ENCODE peak calls at places on chromosomes 16 and 17, in seven cellular contexts. One of them, this sample, is unnamed.

GRCh38 chr17:39376434-39376833 is 25.0 kb downstream of the FBXL20 start:
- DNase-seq in activated T-helper 2 cell treated with anti-CD3 and anti-CD28 coated beads, Interferon-gamma antibody, Interleukin-2, Interleukin-4, amounts not matched to agents 10 μg/mL and 5 μg/mL and 100 μg/mL, durations not matched to agents 14 hours and 24 hours and 36 hours: no peak
- DNase-seq in HFF-Myc: no peak
- DNase-seq in brain microvascular endothelial cell: no peak
- DNase-seq in HTR-8/SVneo: no peak
- DNase-seq in AG04449: no peak
- DNase-seq in endothelial cell: no peak
- DNase-seq in this sample: no peak

GRCh38 chr16:27486760-27487159 is 63.0 kb downstream of the GTF3C1 start:
- DNase-seq in activated T-helper 2 cell treated with anti-CD3 and anti-CD28 coated beads, Interferon-gamma antibody, Interleukin-2, Interleukin-4, amounts not matched to agents 10 μg/mL and 5 μg/mL and 100 μg/mL, durations not matched to agents 14 hours and 24 hours and 36 hours: no peak
- DNase-seq in HFF-Myc: no peak
- DNase-seq in brain microvascular endothelial cell: no peak
- DNase-seq in HTR-8/SVneo: no peak
- DNase-seq in AG04449: no peak
- DNase-seq in endothelial cell: no peak
- DNase-seq in this sample: no peak

GRCh38 chr16:22181843-22182242 is 19.5 kb downstream of the SDR42E2 start:
- DNase-seq in activated T-helper 2 cell treated with anti-CD3 and anti-CD28 coated beads, Interferon-gamma antibody, Interleukin-2, Interleukin-4, amounts not matched to agents 10 μg/mL and 5 μg/mL and 100 μg/mL, durations not matched to agents 14 hours and 24 hours and 36 hours: no peak
- DNase-seq in HFF-Myc: no peak
- DNase-seq in brain microvascular endothelial cell: no peak
- DNase-seq in HTR-8/SVneo: no peak
- DNase-seq in AG04449: no peak
- DNase-seq in endothelial cell: no peak
- DNase-seq in this sample: no peak

GRCh38 chr17:55348749-55349354 is 72.8 kb downstream of the MMD start:
- DNase-seq in activated T-helper 2 cell treated with anti-CD3 and anti-CD28 coated beads, Interferon-gamma antibody, Interleukin-2, Interleukin-4, amounts not matched to agents 10 μg/mL and 5 μg/mL and 100 μg/mL, durations not matched to agents 14 hours and 24 hours and 36 hours: peak; percentile 28
- DNase-seq in HFF-Myc: no peak
- DNase-seq in brain microvascular endothelial cell: peak; percentile 38
- DNase-seq in HTR-8/SVneo: peak; percentile 49
- DNase-seq in AG04449: no peak
- DNase-seq in endothelial cell: peak; percentile 42
- DNase-seq in this sample: peak; percentile 56

GRCh38 chr16:12439443-12440232 is 364.0 kb downstream of the CPPED1 start:
- DNase-seq in activated T-helper 2 cell treated with anti-CD3 and anti-CD28 coated beads, Interferon-gamma antibody, Interleukin-2, Interleukin-4, amounts not matched to agents 10 μg/mL and 5 μg/mL and 100 μg/mL, durations not matched to agents 14 hours and 24 hours and 36 hours: no peak
- DNase-seq in HFF-Myc: no peak
- DNase-seq in brain microvascular endothelial cell: no peak
- DNase-seq in HTR-8/SVneo: no peak
- DNase-seq in AG04449: no peak
- DNase-seq in endothelial cell: no peak
- DNase-seq in this sample: peak; percentile 32

GRCh38 chr17:5118219-5118618 is 2.4 kb downstream of the USP6 start:
- DNase-seq in activated T-helper 2 cell treated with anti-CD3 and anti-CD28 coated beads, Interferon-gamma antibody, Interleukin-2, Interleukin-4, amounts not matched to agents 10 μg/mL and 5 μg/mL and 100 μg/mL, durations not matched to agents 14 hours and 24 hours and 36 hours: no peak
- DNase-seq in HFF-Myc: no peak
- DNase-seq in brain microvascular endothelial cell: no peak
- DNase-seq in HTR-8/SVneo: no peak
- DNase-seq in AG04449: no peak
- DNase-seq in endothelial cell: no peak
- DNase-seq in this sample: no peak

GRCh38 chr16:11535494-11535893 is 51.2 kb downstream of the LITAF start:
- DNase-seq in activated T-helper 2 cell treated with anti-CD3 and anti-CD28 coated beads, Interferon-gamma antibody, Interleukin-2, Interleukin-4, amounts not matched to agents 10 μg/mL and 5 μg/mL and 100 μg/mL, durations not matched to agents 14 hours and 24 hours and 36 hours: no peak
- DNase-seq in HFF-Myc: no peak
- DNase-seq in brain microvascular endothelial cell: no peak
- DNase-seq in HTR-8/SVneo: no peak
- DNase-seq in AG04449: no peak
- DNase-seq in endothelial cell: no peak
- DNase-seq in this sample: no peak

GRCh38 chr16:84964729-84965128 is 46.6 kb downstream of the ZDHHC7 start:
- DNase-seq in activated T-helper 2 cell treated with anti-CD3 and anti-CD28 coated beads, Interferon-gamma antibody, Interleukin-2, Interleukin-4, amounts not matched to agents 10 μg/mL and 5 μg/mL and 100 μg/mL, durations not matched to agents 14 hours and 24 hours and 36 hours: no peak
- DNase-seq in HFF-Myc: no peak
- DNase-seq in brain microvascular endothelial cell: no peak
- DNase-seq in HTR-8/SVneo: no peak
- DNase-seq in AG04449: no peak
- DNase-seq in endothelial cell: no peak
- DNase-seq in this sample: no peak

GRCh38 chr17:39709319-39709997 is 9.6 kb downstream of the ERBB2 start:
- DNase-seq in activated T-helper 2 cell treated with anti-CD3 and anti-CD28 coated beads, Interferon-gamma antibody, Interleukin-2, Interleukin-4, amounts not matched to agents 10 μg/mL and 5 μg/mL and 100 μg/mL, durations not matched to agents 14 hours and 24 hours and 36 hours: no peak
- DNase-seq in HFF-Myc: no peak
- DNase-seq in brain microvascular endothelial cell: no peak
- DNase-seq in HTR-8/SVneo: no peak
- DNase-seq in AG04449: no peak
- DNase-seq in endothelial cell: no peak
- DNase-seq in this sample: no peak

GRCh38 chr17:50721194-50722010 is 2.0 kb downstream of the LUC7L3 start:
- DNase-seq in activated T-helper 2 cell treated with anti-CD3 and anti-CD28 coated beads, Interferon-gamma antibody, Interleukin-2, Interleukin-4, amounts not matched to agents 10 μg/mL and 5 μg/mL and 100 μg/mL, durations not matched to agents 14 hours and 24 hours and 36 hours: no peak
- DNase-seq in HFF-Myc: no peak
- DNase-seq in brain microvascular endothelial cell: no peak
- DNase-seq in HTR-8/SVneo: no peak
- DNase-seq in AG04449: no peak
- DNase-seq in endothelial cell: no peak
- DNase-seq in this sample: peak; percentile 18

GRCh38 chr16:476039-476438 is 50.6 kb downstream of the RAB11FIP3 start:
- DNase-seq in activated T-helper 2 cell treated with anti-CD3 and anti-CD28 coated beads, Interferon-gamma antibody, Interleukin-2, Interleukin-4, amounts not matched to agents 10 μg/mL and 5 μg/mL and 100 μg/mL, durations not matched to agents 14 hours and 24 hours and 36 hours: no peak
- DNase-seq in HFF-Myc: no peak
- DNase-seq in brain microvascular endothelial cell: no peak
- DNase-seq in HTR-8/SVneo: no peak
- DNase-seq in AG04449: no peak
- DNase-seq in endothelial cell: no peak
- DNase-seq in this sample: peak; percentile 12

GRCh38 chr16:26667271-26667703 is 399.4 kb upstream of the C16orf82 start:
- DNase-seq in activated T-helper 2 cell treated with anti-CD3 and anti-CD28 coated beads, Interferon-gamma antibody, Interleukin-2, Interleukin-4, amounts not matched to agents 10 μg/mL and 5 μg/mL and 100 μg/mL, durations not matched to agents 14 hours and 24 hours and 36 hours: no peak
- DNase-seq in HFF-Myc: no peak
- DNase-seq in brain microvascular endothelial cell: no peak
- DNase-seq in HTR-8/SVneo: no peak
- DNase-seq in AG04449: no peak
- DNase-seq in endothelial cell: no peak
- DNase-seq in this sample: no peak

GRCh38 chr17:34716291-34716690 is 136.9 kb downstream of the TMEM132E start:
- DNase-seq in activated T-helper 2 cell treated with anti-CD3 and anti-CD28 coated beads, Interferon-gamma antibody, Interleukin-2, Interleukin-4, amounts not matched to agents 10 μg/mL and 5 μg/mL and 100 μg/mL, durations not matched to agents 14 hours and 24 hours and 36 hours: no peak
- DNase-seq in HFF-Myc: no peak
- DNase-seq in brain microvascular endothelial cell: no peak
- DNase-seq in HTR-8/SVneo: no peak
- DNase-seq in AG04449: no peak
- DNase-seq in endothelial cell: no peak
- DNase-seq in this sample: no peak

GRCh38 chr16:53713403-53714013 is 9.6 kb downstream of the FTO start:
- DNase-seq in activated T-helper 2 cell treated with anti-CD3 and anti-CD28 coated beads, Interferon-gamma antibody, Interleukin-2, Interleukin-4, amounts not matched to agents 10 μg/mL and 5 μg/mL and 100 μg/mL, durations not matched to agents 14 hours and 24 hours and 36 hours: no peak
- DNase-seq in HFF-Myc: no peak
- DNase-seq in brain microvascular endothelial cell: no peak
- DNase-seq in HTR-8/SVneo: no peak
- DNase-seq in AG04449: no peak
- DNase-seq in endothelial cell: no peak
- DNase-seq in this sample: no peak

This sample was measured in M059J.